ENCODE peak calls at places on chromosomes 3 and 15, in seven cellular contexts. A is adrenal gland; E is AG09309; M is heart right ventricle; W is Jurkat, Clone E6-1; T is adipocyte; O is PC-9. Y is an unnamed sample.

GRCh38 chr3:193775421-193776077 is 182.5 kb downstream of the OPA1 start:
- DNase-seq in T (no peak), E (no peak), O (no peak), W (no peak), M (no peak), A (no peak), Y (no peak)

GRCh38 chr15:75235760-75236729 is 22.1 kb upstream of the GOLGA6C start:
- DNase-seq in O (peak), W (no peak), E (no peak), T (no peak), M (peak), A (peak), Y (no peak)

GRCh38 chr3:129934234-129935123 is 40.0 kb upstream of the TRH start:
- DNase-seq in W (peak), O (no peak), A (peak), T (peak), E (no peak), M (no peak), Y (peak)

GRCh38 chr15:77030042-77030927 is 35.4 kb downstream of the PSTPIP1 start:
- DNase-seq in M (no peak), W (no peak), E (no peak), O (no peak), A (peak), T (no peak), Y (no peak)

GRCh38 chr15:55770261-55770660 is 27.3 kb upstream of the PRTG start:
- DNase-seq in O (no peak), M (no peak), A (no peak), W (no peak), E (peak), T (no peak), Y (peak)

GRCh38 chr15:66237513-66238235 is 15.9 kb downstream of the MEGF11 start:
- DNase-seq in O (no peak), M (no peak), A (no peak), E (no peak), T (no peak), W (no peak), Y (no peak)

GRCh38 chr3:149673393-149673792 is 15.6 kb upstream of the WWTR1 start:
- DNase-seq in E (no peak), M (no peak), O (no peak), T (peak), A (no peak), W (no peak), Y (no peak)

GRCh38 chr15:25664761-25665160 is 198.4 kb downstream of the ATP10A start:
- DNase-seq in E (no peak), O (no peak), A (no peak), T (no peak), M (no peak), W (no peak), Y (no peak)

GRCh38 chr3:79016587-79017380 is 751.0 kb downstream of the ROBO1 start:
- DNase-seq in A (no peak), T (peak), O (peak), W (no peak), E (no peak), M (no peak), Y (peak)

GRCh38 chr3:32569540-32570425 is 875 bp downstream of the DYNC1LI1 start:
- DNase-seq in M (peak), A (peak), O (peak), E (no peak), T (peak), W (no peak), Y (peak)

GRCh38 chr3:31476209-31476608 is 56.5 kb upstream of the STT3B start:
- DNase-seq in O (no peak), T (no peak), M (no peak), A (no peak), E (no peak), W (no peak), Y (no peak)

GRCh38 chr3:62835594-62836236 is 39.5 kb downstream of the CADPS start:
- DNase-seq in O (no peak), W (no peak), E (no peak), M (no peak), T (peak), A (no peak), Y (no peak)

GRCh38 chr15:70802629-70803028 is 39.3 kb upstream of the UACA start:
- DNase-seq in O (no peak), E (no peak), M (peak), T (no peak), W (no peak), A (no peak), Y (peak)

GRCh38 chr15:101702077-101702476 is 22.2 kb downstream of the TARS3 start:
- DNase-seq in M (no peak), T (no peak), E (no peak), A (no peak), O (no peak), W (no peak), Y (no peak)

GRCh38 chr3:135994708-135995335 is 29.3 kb downstream of the PPP2R3A start:
- DNase-seq in W (no peak), O (no peak), A (no peak), M (no peak), E (no peak), T (no peak), Y (no peak)

GRCh38 chr15:101522091-101522490 is 32.6 kb upstream of the PCSK6 start:
- DNase-seq in W (no peak), O (no peak), E (no peak), M (no peak), A (no peak), T (no peak), Y (no peak)

GRCh38 chr3:138678086-138678485 is 69.5 kb downstream of the FAIM start:
- DNase-seq in T (no peak), O (no peak), E (no peak), M (no peak), W (no peak), A (no peak), Y (no peak)

GRCh38 chr3:46399557-46399956 is 7.3 kb downstream of the CCR5AS start:
- DNase-seq in O (no peak), W (no peak), T (no peak), E (no peak), A (no peak), M (no peak), Y (peak)

GRCh38 chr3:180048108-180048507 is 11.4 kb upstream of the PEX5L start:
- DNase-seq in T (no peak), E (no peak), W (no peak), O (no peak), M (no peak), A (no peak), Y (no peak)

GRCh38 chr15:25850154-25851111 is 12.7 kb downstream of the ATP10A start:
- DNase-seq in A (peak), E (no peak), O (no peak), M (peak), T (peak), W (peak), Y (peak)

GRCh38 chr3:108181172-108181571 is 41.1 kb downstream of the IFT57 start:
- DNase-seq in A (no peak), E (no peak), T (peak), W (no peak), O (no peak), M (no peak), Y (peak)

GRCh38 chr15:75029378-75030022 is 6.1 kb downstream of the PPCDC start:
- DNase-seq in M (peak), W (peak), O (peak), E (peak), T (peak), A (peak), Y (peak)

DNA sequence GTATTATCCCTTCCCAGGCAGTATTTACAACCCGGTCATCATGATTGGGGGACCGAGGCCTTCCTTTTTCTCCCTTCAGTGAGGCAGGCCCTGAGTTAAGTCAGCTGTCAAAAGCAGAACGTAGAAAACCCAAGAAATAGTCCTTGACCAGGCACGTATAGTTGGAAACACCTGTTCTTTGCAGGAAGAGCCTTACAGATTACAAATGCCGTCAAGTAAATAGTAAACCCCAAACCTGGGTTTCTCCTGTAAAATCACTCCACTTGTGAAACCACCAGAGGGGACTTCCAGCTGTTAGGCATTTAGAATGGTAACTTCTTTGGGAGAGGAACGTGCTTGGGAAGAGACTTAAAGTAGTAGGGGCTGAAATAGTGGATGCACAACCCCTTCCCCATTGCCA is 1.0 kb upstream of the BTBD1 start:
- DNase-seq in E (no peak), W (no peak), T (no peak), M (no peak), A (no peak), O (no peak), Y (no peak)
- H3K4me3 ChIP-seq in E (no peak), W (no peak), T (no peak), M (no peak), A (no peak), O (no peak), Y (no peak)

DNA sequence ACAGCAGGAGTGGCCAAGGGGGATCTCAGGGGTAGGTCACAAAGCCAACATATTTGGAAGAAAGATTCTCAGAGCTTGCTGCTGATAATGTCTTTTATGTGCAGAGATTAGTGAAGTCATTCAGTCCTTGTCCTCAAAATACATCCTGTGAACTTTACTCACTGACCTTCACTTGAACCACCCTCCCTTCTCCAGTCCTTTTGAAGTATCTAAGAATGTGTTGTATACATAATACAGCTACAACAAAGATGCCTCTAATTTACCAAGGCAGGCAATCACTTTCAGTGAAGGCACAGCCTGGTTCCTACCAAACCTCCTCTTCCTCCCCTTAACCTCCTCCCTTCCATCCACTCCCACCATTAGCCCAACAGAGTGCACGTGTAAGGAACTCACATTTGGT is 38.3 kb downstream of the ETV5 start:
- DNase-seq in O (no peak), M (no peak), T (no peak), A (no peak), E (no peak), W (no peak), Y (no peak)
- H3K4me3 ChIP-seq in O (no peak), M (no peak), T (no peak), A (no peak), E (no peak), W (no peak), Y (no peak)

GRCh38 chr15:68795298-68795848 is 25.3 kb downstream of the ANP32A start:
- DNase-seq in E (no peak), W (no peak), T (peak), M (peak), A (peak), O (no peak), Y (peak)

GRCh38 chr15:68793776-68794175 is 26.9 kb downstream of the ANP32A start:
- DNase-seq in O (no peak), E (no peak), W (no peak), T (no peak), A (no peak), M (no peak), Y (no peak)

GRCh38 chr15:68792901-68793766 is 27.6 kb downstream of the ANP32A start:
- DNase-seq in M (peak), T (no peak), E (no peak), O (no peak), W (no peak), A (peak), Y (no peak)

GRCh38 chr15:68794869-68795268 is 25.8 kb downstream of the ANP32A start:
- DNase-seq in W (no peak), A (no peak), O (no peak), T (no peak), E (no peak), M (no peak), Y (peak)

GRCh38 chr15:68794307-68794706 is 26.4 kb downstream of the ANP32A start:
- DNase-seq in A (no peak), M (no peak), O (no peak), E (no peak), W (no peak), T (no peak), Y (no peak)
- H3K4me3 ChIP-seq in A (no peak), M (no peak), O (no peak), E (no peak), W (no peak), T (no peak), Y (no peak)

DNA sequence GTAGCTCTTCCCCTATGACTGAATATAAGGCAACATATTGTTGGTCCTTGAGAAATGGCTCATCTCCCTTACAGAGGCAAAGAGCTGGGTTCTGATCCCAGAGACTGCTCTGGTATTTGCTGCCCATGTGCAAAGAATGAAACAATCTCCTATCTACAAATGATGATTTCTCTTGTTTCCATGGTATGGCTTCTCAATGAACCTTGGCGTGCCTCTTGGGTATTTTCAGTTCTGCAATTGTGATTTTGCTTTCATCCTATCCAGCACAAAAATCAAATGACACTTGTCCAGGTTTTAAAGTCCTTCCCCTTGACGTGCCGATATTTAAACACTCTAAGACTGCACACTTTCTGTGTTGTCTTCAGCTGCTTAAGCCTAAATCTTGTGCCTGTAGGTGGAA is 109.8 kb upstream of the NR2F2 start:
- DNase-seq in T (no peak), A (no peak), M (no peak), W (no peak), O (no peak), E (no peak), Y (no peak)
- H3K4me3 ChIP-seq in T (no peak), A (no peak), M (no peak), W (no peak), O (no peak), E (no peak), Y (no peak)